ENCODE peak calls at places on chromosomes 7 and 10, in four cellular contexts. X, D, Q and Z are unnamed samples.

GRCh38 chr7:50155755-50156154 is 62.7 kb upstream of the ZPBP start:
- DNase-seq in D (no peak), X (no peak), Q (no peak), Z (no peak)

GRCh38 chr7:15889501-15889900 is 203.0 kb upstream of the MEOX2 start:
- DNase-seq in D (no peak), Q (peak), X (peak), Z (no peak)

GRCh38 chr7:77862691-77863090 is 64.1 kb downstream of the PHTF2 start:
- DNase-seq in X (no peak), Q (no peak), D (no peak), Z (no peak)

GRCh38 chr10:47033541-47034270 is 122.5 kb downstream of the PTPN20 start:
- DNase-seq in D (no peak), X (no peak), Q (no peak), Z (no peak)

GRCh38 chr7:47788083-47788482 is 160.2 kb downstream of the PKD1L1 start:
- DNase-seq in Q (no peak), D (no peak), X (no peak), Z (no peak)

GRCh38 chr10:71319042-71319799 is at the start of gene SLC29A3:
- DNase-seq in Q (peak), D (peak), X (peak), Z (peak)

GRCh38 chr7:50560865-50561351 is 4.3 kb downstream of the DDC start:
- DNase-seq in Q (no peak), D (no peak), X (no peak), Z (no peak)

GRCh38 chr7:5528071-5528814 is 104.6 kb upstream of the TNRC18 start:
- DNase-seq in X (peak), Q (peak), D (peak), Z (peak)

GRCh38 chr7:3267928-3268690 is 32.9 kb upstream of the SDK1 start:
- DNase-seq in D (no peak), X (peak), Q (peak), Z (no peak)

GRCh38 chr10:125551247-125551646 is 131.7 kb downstream of the TEX36 start:
- DNase-seq in D (no peak), X (no peak), Q (no peak), Z (no peak)

GRCh38 chr10:80493482-80494021 is 39.4 kb downstream of the TSPAN14 start:
- DNase-seq in X (peak), Q (peak), D (no peak), Z (peak)

GRCh38 chr10:77909755-77910375 is 16.7 kb downstream of the DLG5 start:
- DNase-seq in Q (peak), D (no peak), X (peak), Z (no peak)

GRCh38 chr10:86062151-86062550 is 304.4 kb downstream of the GRID1 start:
- DNase-seq in Q (no peak), D (no peak), X (no peak), Z (no peak)

GRCh38 chr10:23096814-23097549 is 1.6 kb downstream of the MSRB2 start:
- DNase-seq in Q (peak), X (peak), D (no peak), Z (no peak)

GRCh38 chr10:17075975-17076374 is 53.6 kb downstream of the CUBN start:
- DNase-seq in X (no peak), D (no peak), Q (peak), Z (no peak)

GRCh38 chr10:132534348-132535064 is 3.1 kb upstream of the INPP5A start:
- DNase-seq in X (no peak), Q (no peak), D (no peak), Z (no peak)

GRCh38 chr10:122162566-122163181 is 108.4 kb upstream of the BTBD16 start:
- DNase-seq in X (no peak), Q (no peak), D (no peak), Z (no peak)

GRCh38 chr10:80357804-80358125 is 1.2 kb downstream of the DYDC2 start:
- DNase-seq in Q (no peak), X (no peak), D (no peak), Z (no peak)

GRCh38 chr10:131310054-131310903 is 1.2 kb downstream of the TCERG1L start:
- DNase-seq in X (peak), D (no peak), Q (peak), Z (no peak)

GRCh38 chr10:34576789-34577188 is 238.3 kb downstream of the PARD3 start:
- DNase-seq in X (peak), Q (no peak), D (no peak), Z (no peak)

GRCh38 chr7:116805100-116805544 is 57.3 kb upstream of the CAPZA2 start:
- DNase-seq in X (peak), D (no peak), Q (peak), Z (no peak)

GRCh38 chr7:36792421-36792820 is 68.1 kb upstream of the AOAH start:
- DNase-seq in Q (no peak), X (no peak), D (no peak), Z (no peak)

GRCh38 chr10:79387974-79388850 is 40.9 kb downstream of the PPIF start:
- DNase-seq in D (no peak), X (no peak), Q (no peak), Z (peak)

GRCh38 chr10:76124230-76124629 is 692.8 kb downstream of the LRMDA start:
- DNase-seq in Q (no peak), X (no peak), D (no peak), Z (no peak)

GRCh38 chr7:139931190-139932007 is 102.3 kb downstream of the TBXAS1 start:
- DNase-seq in Q (no peak), D (no peak), X (no peak), Z (no peak)

GRCh38 chr7:45626441-45627430 is 52.6 kb downstream of the ADCY1 start:
- DNase-seq in D (no peak), Q (peak), X (no peak), Z (no peak)

GRCh38 chr10:62095341-62096071 is 173.1 kb downstream of the RTKN2 start:
- DNase-seq in X (peak), D (no peak), Q (peak), Z (no peak)

GRCh38 chr7:158868754-158869410 is 12.5 kb downstream of the DYNC2I1 start:
- DNase-seq in X (no peak), D (no peak), Q (no peak), Z (no peak)

GRCh38 chr7:140568021-140568813 is 72.4 kb downstream of the DENND2A start:
- DNase-seq in X (no peak), Q (no peak), D (no peak), Z (no peak)

GRCh38 chr7:27994639-27995038 is 186.0 kb downstream of the JAZF1 start:
- DNase-seq in X (peak), Q (peak), D (no peak), Z (no peak)

GRCh38 chr7:55733584-55733983 is 129.0 kb downstream of the SEPTIN14 start:
- DNase-seq in Q (no peak), D (no peak), X (peak), Z (no peak)

GRCh38 chr10:78868456-78868855 is 200.3 kb upstream of the ZMIZ1 start:
- DNase-seq in X (no peak), Q (no peak), D (no peak), Z (no peak)

GRCh38 chr7:149884541-149884940 is 10.8 kb downstream of the ATP6V0E2 start:
- DNase-seq in X (peak), D (no peak), Q (no peak), Z (no peak)

GRCh38 chr7:135761751-135762488 is 13.3 kb upstream of the FAM180A start:
- DNase-seq in X (peak), Q (peak), D (no peak), Z (no peak)

GRCh38 chr10:17905491-17905890 is 46.2 kb upstream of the SLC39A12 start:
- DNase-seq in D (no peak), X (no peak), Q (peak), Z (no peak)

GRCh38 chr7:36360244-36360643 is 29.4 kb upstream of the ANLN start:
- DNase-seq in Q (no peak), D (no peak), X (no peak), Z (no peak)

DNA sequence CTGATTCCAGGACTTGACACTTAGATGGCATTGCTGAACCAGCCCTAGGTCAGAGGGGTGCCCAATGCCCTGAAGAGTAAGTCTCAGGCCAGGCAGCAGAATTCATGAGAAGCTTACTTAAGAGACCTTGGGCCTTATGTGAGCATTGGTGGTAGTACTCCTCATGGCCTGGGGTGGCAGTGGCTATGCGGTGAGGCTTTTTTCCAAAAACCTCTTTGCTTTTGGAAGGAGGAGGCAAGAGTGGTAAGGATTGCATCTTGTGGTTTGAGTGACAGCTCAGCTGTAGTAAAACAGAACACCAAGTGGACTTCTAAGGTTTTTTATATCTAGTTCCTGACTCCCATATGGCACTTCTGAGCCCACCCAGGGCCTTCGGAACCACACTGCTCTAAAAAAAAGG is 459.0 kb upstream of the STEAP1 start:
- DNase-seq in D (no peak), Q (no peak), X (no peak), Z (no peak)
- TF ChIP-seq CTCF in D (no peak), Q (no peak), X (no peak), Z (no peak)

GRCh38 chr10:9305018-9305655 is 1250.6 kb downstream of the GATA3 start:
- DNase-seq in X (peak), Q (peak), D (peak), Z (peak)
- TF ChIP-seq CTCF in X (peak), Q (peak), D (peak), Z (peak)

GRCh38 chr7:17680943-17681351 is 259.3 kb downstream of the SNX13 start:
- DNase-seq in X (peak), D (peak), Q (peak), Z (peak)
- TF ChIP-seq CTCF in X (peak), D (peak), Q (peak), Z (peak)

DNA sequence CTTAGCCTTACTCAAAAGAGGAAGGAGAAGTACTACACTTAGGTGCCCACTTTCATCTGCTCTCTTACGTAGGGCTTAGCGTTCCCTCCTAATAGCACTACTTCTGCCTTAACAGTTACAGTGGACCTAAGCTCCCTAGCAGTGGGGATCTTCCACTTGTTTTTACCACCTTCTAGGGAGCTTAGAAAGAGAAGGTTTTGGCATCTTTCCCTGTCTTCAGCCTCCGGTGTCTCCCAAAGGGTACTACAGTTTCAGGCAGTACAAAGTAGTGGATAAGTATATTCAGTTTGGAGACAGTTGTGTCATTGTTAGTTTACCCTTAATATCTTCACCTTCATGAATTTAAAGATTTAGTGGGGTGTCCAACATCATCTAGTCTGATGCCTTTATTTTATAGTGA is 14.6 kb downstream of the CHRM2 start:
- DNase-seq in X (peak), D (no peak), Q (no peak), Z (no peak)
- TF ChIP-seq CTCF in X (no peak), D (no peak), Q (no peak), Z (no peak)

GRCh38 chr10:64547168-64547567 is 1026.0 kb downstream of the REEP3 start:
- DNase-seq in X (no peak), D (no peak), Q (no peak), Z (no peak)
- TF ChIP-seq CTCF in X (no peak), D (no peak), Q (no peak), Z (no peak)